ENCODE peak calls at places on chromosome 20, in six cellular contexts. O is RWPE1, U is epithelial cell of esophagus, C is left lung, E is spleen, Z is progenitor cell of endocrine pancreas. X is an unnamed sample.

GRCh38 chr20:62732766-62733165 is 24.1 kb downstream of the NTSR1 start:
- DNase-seq in C (peak), O (no peak), E (no peak), U (no peak), Z (no peak), X (no peak)

GRCh38 chr20:48657426-48658197 is 170.2 kb downstream of the PREX1 start:
- DNase-seq in U (peak), C (peak), Z (peak), E (peak), O (peak), X (peak)

GRCh38 chr20:48782901-48783308 is 44.9 kb downstream of the PREX1 start:
- DNase-seq in C (no peak), E (no peak), U (no peak), Z (no peak), O (no peak), X (no peak)

GRCh38 chr20:2301164-2301622 is 5.4 kb downstream of the TGM3 start:
- DNase-seq in U (peak), E (peak), O (no peak), C (peak), Z (no peak), X (no peak)

GRCh38 chr20:14984305-14984704 is 646.9 kb upstream of the FLRT3 start:
- DNase-seq in U (no peak), O (no peak), Z (no peak), E (no peak), C (no peak), X (no peak)

GRCh38 chr20:642398-643174 is 10.4 kb downstream of the SRXN1 start:
- DNase-seq in U (no peak), C (no peak), O (no peak), E (no peak), Z (peak), X (peak)

GRCh38 chr20:49418156-49418555 is 64.3 kb downstream of the KCNB1 start:
- DNase-seq in U (no peak), O (no peak), E (no peak), C (no peak), Z (no peak), X (no peak)

GRCh38 chr20:46913329-46914044 is 18.8 kb downstream of the EYA2 start:
- DNase-seq in U (no peak), O (no peak), C (no peak), E (no peak), Z (no peak), X (no peak)

GRCh38 chr20:2771631-2772080 is 28.8 kb downstream of the CPXM1 start:
- DNase-seq in U (no peak), O (no peak), E (no peak), C (no peak), Z (no peak), X (no peak)

GRCh38 chr20:58828141-58828540 is 22.6 kb downstream of the GNAS-AS1 start:
- DNase-seq in U (no peak), Z (no peak), C (no peak), O (no peak), E (no peak), X (no peak)

GRCh38 chr20:43415661-43416430 is 41.9 kb upstream of the SRSF6 start:
- DNase-seq in Z (no peak), O (no peak), C (no peak), E (no peak), U (no peak), X (no peak)

DNA sequence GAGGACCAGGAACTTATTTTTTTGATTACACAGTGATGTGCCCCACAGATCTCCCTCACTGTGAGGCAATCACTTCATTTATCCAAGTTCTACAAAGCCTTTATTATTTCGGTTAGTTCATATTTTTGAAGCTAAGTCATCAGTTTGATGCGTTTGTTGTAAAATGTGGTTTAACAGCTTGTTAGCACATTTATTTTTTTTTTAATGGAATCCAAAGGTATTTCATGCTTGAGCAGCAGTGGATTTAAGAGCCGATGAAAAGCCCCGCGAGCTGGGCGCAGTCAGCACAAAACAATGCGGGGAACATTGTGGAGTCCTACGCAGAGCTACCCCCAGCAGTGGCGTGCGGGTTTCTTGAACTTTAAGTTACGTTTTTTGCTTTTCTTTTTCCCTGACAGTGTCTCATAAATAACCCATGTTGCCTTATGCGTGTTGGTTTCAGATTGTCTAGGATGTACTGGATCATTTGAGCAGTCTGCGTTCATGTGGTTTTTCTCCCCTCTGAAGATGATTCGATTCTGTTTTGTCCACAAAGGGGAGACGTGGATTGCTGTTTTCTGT is 233.6 kb upstream of the BMP2 start:
- DNase-seq in Z (no peak), U (peak), E (no peak), C (no peak), O (no peak), X (no peak)
- TF ChIP-seq CTCF in Z (no peak), U (no peak), E (no peak), C (no peak), O (no peak), X (no peak)

GRCh38 chr20:41259309-41259708 is 58.2 kb downstream of the ZHX3 start:
- DNase-seq in C (no peak), O (no peak), U (no peak), E (no peak), Z (no peak), X (no peak)
- TF ChIP-seq CTCF in C (no peak), O (no peak), U (no peak), E (no peak), Z (no peak), X (no peak)

GRCh38 chr20:52311209-52311794 is 119.7 kb upstream of the ZFP64 start:
- DNase-seq in Z (no peak), E (no peak), U (no peak), C (no peak), O (no peak), X (no peak)

GRCh38 chr20:52318601-52319000 is 127.0 kb upstream of the ZFP64 start:
- DNase-seq in Z (no peak), U (no peak), C (no peak), O (no peak), E (no peak), X (no peak)

GRCh38 chr20:52312131-52312729 is 120.7 kb upstream of the ZFP64 start:
- DNase-seq in U (peak), O (peak), C (no peak), E (no peak), Z (peak), X (peak)

DNA sequence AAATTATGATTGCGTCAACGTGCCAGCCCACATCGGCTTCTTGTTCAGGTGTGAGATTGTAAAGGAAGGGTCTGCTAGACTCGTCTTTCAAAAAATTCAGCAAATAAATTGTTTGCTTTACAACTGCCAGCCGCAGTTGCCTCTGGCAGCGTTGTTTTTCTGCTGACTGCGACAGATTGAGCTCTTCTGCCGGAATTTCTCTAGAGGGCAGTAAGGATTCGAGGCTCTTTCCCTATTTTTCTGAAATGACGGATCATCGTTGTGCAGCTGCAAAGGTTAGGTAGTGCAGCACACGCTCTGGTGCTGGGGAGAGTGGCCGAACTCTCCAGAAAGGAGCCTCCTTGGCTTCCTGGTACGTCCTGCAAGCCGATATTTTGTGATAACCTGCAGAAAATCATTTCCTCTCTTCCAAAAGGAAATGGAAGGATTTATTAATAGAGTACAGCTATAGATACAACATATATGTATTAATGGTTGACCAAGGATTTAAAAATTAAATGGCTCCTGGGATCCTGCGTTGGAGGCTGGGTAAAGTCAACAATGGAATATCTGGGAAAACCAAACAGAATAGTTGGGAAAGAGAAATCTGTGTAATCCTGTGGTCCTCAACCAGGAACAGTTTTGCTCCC is 121.9 kb upstream of the ZFP64 start:
- DNase-seq in U (peak), C (no peak), O (peak), Z (no peak), E (no peak), X (peak)
- TF ChIP-seq CTCF in U (peak), C (peak), O (peak), Z (peak), E (peak), X (peak)

GRCh38 chr20:44523746-44524145 is 1.9 kb upstream of the SERINC3 start:
- DNase-seq in Z (no peak), E (no peak), C (no peak), O (no peak), U (no peak), X (no peak)

GRCh38 chr20:44522841-44523240 is 971 bp upstream of the SERINC3 start:
- DNase-seq in Z (no peak), E (no peak), U (no peak), C (no peak), O (no peak), X (no peak)

GRCh38 chr20:44526129-44526528 is 4.3 kb upstream of the SERINC3 start:
- DNase-seq in Z (no peak), O (peak), C (no peak), E (no peak), U (peak), X (no peak)

GRCh38 chr20:44517454-44517853 is 4.4 kb downstream of the SERINC3 start:
- DNase-seq in U (no peak), C (no peak), E (no peak), Z (no peak), O (no peak), X (no peak)

GRCh38 chr20:44521484-44522481 is at the start of gene SERINC3:
- DNase-seq in Z (peak), U (peak), E (peak), O (peak), C (peak), X (peak)
- TF ChIP-seq CTCF in Z (peak), U (no peak), E (no peak), O (peak), C (no peak), X (no peak)

GRCh38 chr20:4026093-4026601 is 10.8 kb upstream of the RNF24 start:
- DNase-seq in O (peak), U (peak), E (no peak), C (no peak), Z (no peak), X (no peak)
- TF ChIP-seq CTCF in O (no peak), U (peak), E (no peak), C (peak), Z (peak), X (no peak)

DNA sequence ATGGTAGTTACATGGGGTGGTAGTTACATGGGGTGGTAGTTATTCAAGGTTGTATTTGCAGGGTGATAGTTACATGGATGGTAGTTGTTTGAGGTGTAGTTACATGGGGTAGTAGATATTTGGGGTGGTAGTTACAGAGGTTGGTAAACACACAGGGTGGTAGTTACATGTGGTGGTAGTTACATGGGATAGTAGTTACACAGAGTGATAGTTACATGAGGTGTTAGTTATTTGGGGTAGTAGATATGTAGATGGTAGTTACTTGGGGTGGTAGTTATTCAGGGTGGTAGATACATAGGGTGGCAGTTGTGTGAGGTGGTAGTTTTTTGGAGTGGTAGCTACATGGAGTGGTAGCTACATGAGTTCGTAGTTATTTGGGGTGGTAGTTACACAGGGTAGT is 221.3 kb upstream of the CST7 start:
- DNase-seq in C (no peak), Z (no peak), E (no peak), U (no peak), O (no peak), X (no peak)
- TF ChIP-seq CTCF in C (no peak), Z (no peak), E (no peak), U (no peak), O (no peak), X (no peak)

X was measured in nephron progenitor cell.